ENCODE peak calls at places on chromosomes 7 and 10, in five cellular contexts. One of them, this sample, is unnamed.

GRCh38 chr10:6755891-6756460 is 175.9 kb upstream of the PRKCQ start:
- DNase-seq in left ventricle myocardium inferior: no peak
- DNase-seq in CD8-positive, alpha-beta T cell: no peak
- DNase-seq in adipocyte: peak
- DNase-seq in neuronal stem cell: no peak
- DNase-seq in this sample: peak

GRCh38 chr7:55502988-55503514 is 69.3 kb downstream of the VOPP1 start:
- DNase-seq in left ventricle myocardium inferior: no peak
- DNase-seq in CD8-positive, alpha-beta T cell: no peak
- DNase-seq in adipocyte: no peak
- DNase-seq in neuronal stem cell: no peak
- DNase-seq in this sample: no peak

GRCh38 chr7:105776068-105776790 is 100.2 kb downstream of the ATXN7L1 start:
- DNase-seq in left ventricle myocardium inferior: no peak
- DNase-seq in CD8-positive, alpha-beta T cell: no peak
- DNase-seq in adipocyte: peak
- DNase-seq in neuronal stem cell: no peak
- DNase-seq in this sample: no peak

GRCh38 chr7:130554481-130554880 is 62.6 kb downstream of the MEST start:
- DNase-seq in left ventricle myocardium inferior: no peak
- DNase-seq in CD8-positive, alpha-beta T cell: no peak
- DNase-seq in adipocyte: no peak
- DNase-seq in neuronal stem cell: no peak
- DNase-seq in this sample: no peak

GRCh38 chr7:41942468-41943097 is 239.7 kb upstream of the INHBA start:
- DNase-seq in left ventricle myocardium inferior: no peak
- DNase-seq in CD8-positive, alpha-beta T cell: no peak
- DNase-seq in adipocyte: no peak
- DNase-seq in neuronal stem cell: no peak
- DNase-seq in this sample: no peak

GRCh38 chr10:103473261-103473671 is 5.8 kb downstream of the CALHM3 start:
- DNase-seq in left ventricle myocardium inferior: no peak
- DNase-seq in CD8-positive, alpha-beta T cell: no peak
- DNase-seq in adipocyte: no peak
- DNase-seq in neuronal stem cell: no peak
- DNase-seq in this sample: no peak

GRCh38 chr10:52172581-52172980 is 141.5 kb upstream of the DKK1 start:
- DNase-seq in left ventricle myocardium inferior: no peak
- DNase-seq in CD8-positive, alpha-beta T cell: no peak
- DNase-seq in adipocyte: peak
- DNase-seq in neuronal stem cell: no peak
- DNase-seq in this sample: no peak

GRCh38 chr7:32044739-32045138 is 25.5 kb downstream of the PDE1C start:
- DNase-seq in left ventricle myocardium inferior: no peak
- DNase-seq in CD8-positive, alpha-beta T cell: no peak
- DNase-seq in adipocyte: no peak
- DNase-seq in neuronal stem cell: no peak
- DNase-seq in this sample: no peak

GRCh38 chr10:99912057-99912456 is 97.7 kb downstream of the DNMBP start:
- DNase-seq in left ventricle myocardium inferior: no peak
- DNase-seq in CD8-positive, alpha-beta T cell: no peak
- DNase-seq in adipocyte: no peak
- DNase-seq in neuronal stem cell: no peak
- DNase-seq in this sample: no peak

GRCh38 chr7:120554960-120555571 is 282.1 kb downstream of the KCND2 start:
- DNase-seq in left ventricle myocardium inferior: no peak
- DNase-seq in CD8-positive, alpha-beta T cell: no peak
- DNase-seq in adipocyte: peak
- DNase-seq in neuronal stem cell: peak
- DNase-seq in this sample: peak

GRCh38 chr10:89206402-89207180 is 526 bp downstream of the CH25H start:
- DNase-seq in left ventricle myocardium inferior: peak
- DNase-seq in CD8-positive, alpha-beta T cell: peak
- DNase-seq in adipocyte: peak
- DNase-seq in neuronal stem cell: peak
- DNase-seq in this sample: peak

GRCh38 chr7:75835688-75836285 is 22.2 kb upstream of the CCL24 start:
- DNase-seq in left ventricle myocardium inferior: no peak
- DNase-seq in CD8-positive, alpha-beta T cell: no peak
- DNase-seq in adipocyte: no peak
- DNase-seq in neuronal stem cell: no peak
- DNase-seq in this sample: no peak

GRCh38 chr10:87862644-87863101 is 660 bp downstream of the KLLN start:
- DNase-seq in left ventricle myocardium inferior: no peak
- DNase-seq in CD8-positive, alpha-beta T cell: no peak
- DNase-seq in adipocyte: no peak
- DNase-seq in neuronal stem cell: no peak
- DNase-seq in this sample: peak

GRCh38 chr7:2034291-2035201 is 198.2 kb downstream of the MAD1L1 start:
- DNase-seq in left ventricle myocardium inferior: peak
- DNase-seq in CD8-positive, alpha-beta T cell: no peak
- DNase-seq in adipocyte: no peak
- DNase-seq in neuronal stem cell: no peak
- DNase-seq in this sample: no peak

GRCh38 chr10:26044123-26044749 is 110.2 kb downstream of the MYO3A start:
- DNase-seq in left ventricle myocardium inferior: no peak
- DNase-seq in CD8-positive, alpha-beta T cell: no peak
- DNase-seq in adipocyte: no peak
- DNase-seq in neuronal stem cell: no peak
- DNase-seq in this sample: no peak

GRCh38 chr10:62853710-62854109 is 37.5 kb upstream of the EGR2 start:
- DNase-seq in left ventricle myocardium inferior: no peak
- DNase-seq in CD8-positive, alpha-beta T cell: peak
- DNase-seq in adipocyte: no peak
- DNase-seq in neuronal stem cell: no peak
- DNase-seq in this sample: no peak

GRCh38 chr10:94293344-94293743 is 69.4 kb downstream of the NOC3L start:
- DNase-seq in left ventricle myocardium inferior: peak
- DNase-seq in CD8-positive, alpha-beta T cell: no peak
- DNase-seq in adipocyte: peak
- DNase-seq in neuronal stem cell: no peak
- DNase-seq in this sample: no peak

GRCh38 chr7:129343099-129343700 is 91.0 kb upstream of the STRIP2 start:
- DNase-seq in left ventricle myocardium inferior: no peak
- DNase-seq in CD8-positive, alpha-beta T cell: no peak
- DNase-seq in adipocyte: peak
- DNase-seq in neuronal stem cell: no peak
- DNase-seq in this sample: peak

GRCh38 chr10:117365612-117366011 is 9.6 kb downstream of the PDZD8 start:
- DNase-seq in left ventricle myocardium inferior: no peak
- DNase-seq in CD8-positive, alpha-beta T cell: no peak
- DNase-seq in adipocyte: no peak
- DNase-seq in neuronal stem cell: no peak
- DNase-seq in this sample: no peak

GRCh38 chr7:109996411-109996810 is 1094.5 kb upstream of the LRRN3 start:
- DNase-seq in left ventricle myocardium inferior: no peak
- DNase-seq in CD8-positive, alpha-beta T cell: no peak
- DNase-seq in adipocyte: no peak
- DNase-seq in neuronal stem cell: no peak
- DNase-seq in this sample: no peak

GRCh38 chr10:6347391-6347951 is 144.7 kb downstream of the PFKFB3 start:
- DNase-seq in left ventricle myocardium inferior: no peak
- DNase-seq in CD8-positive, alpha-beta T cell: peak
- DNase-seq in adipocyte: no peak
- DNase-seq in neuronal stem cell: no peak
- DNase-seq in this sample: peak

GRCh38 chr7:4882169-4882741 is 1.3 kb downstream of the RADIL start:
- DNase-seq in left ventricle myocardium inferior: peak
- DNase-seq in CD8-positive, alpha-beta T cell: no peak
- DNase-seq in adipocyte: peak
- DNase-seq in neuronal stem cell: peak
- DNase-seq in this sample: no peak

GRCh38 chr7:17580141-17580540 is 281.7 kb downstream of the AHR start:
- DNase-seq in left ventricle myocardium inferior: no peak
- DNase-seq in CD8-positive, alpha-beta T cell: no peak
- DNase-seq in adipocyte: peak
- DNase-seq in neuronal stem cell: no peak
- DNase-seq in this sample: no peak

GRCh38 chr7:118239014-118239413 is 14.5 kb downstream of the ANKRD7 start:
- DNase-seq in left ventricle myocardium inferior: no peak
- DNase-seq in CD8-positive, alpha-beta T cell: no peak
- DNase-seq in adipocyte: no peak
- DNase-seq in neuronal stem cell: no peak
- DNase-seq in this sample: no peak

GRCh38 chr7:158111556-158111880 is 476.1 kb downstream of the PTPRN2 start:
- DNase-seq in left ventricle myocardium inferior: no peak
- DNase-seq in CD8-positive, alpha-beta T cell: no peak
- DNase-seq in adipocyte: no peak
- DNase-seq in neuronal stem cell: no peak
- DNase-seq in this sample: no peak

GRCh38 chr7:94348142-94348541 is 46.6 kb upstream of the COL1A2 start:
- DNase-seq in left ventricle myocardium inferior: no peak
- DNase-seq in CD8-positive, alpha-beta T cell: no peak
- DNase-seq in adipocyte: peak
- DNase-seq in neuronal stem cell: no peak
- DNase-seq in this sample: no peak
- H3K4me3 ChIP-seq in left ventricle myocardium inferior: no peak
- H3K4me3 ChIP-seq in CD8-positive, alpha-beta T cell: no peak
- H3K4me3 ChIP-seq in adipocyte: peak
- H3K4me3 ChIP-seq in neuronal stem cell: no peak
- H3K4me3 ChIP-seq in this sample: no peak

DNA sequence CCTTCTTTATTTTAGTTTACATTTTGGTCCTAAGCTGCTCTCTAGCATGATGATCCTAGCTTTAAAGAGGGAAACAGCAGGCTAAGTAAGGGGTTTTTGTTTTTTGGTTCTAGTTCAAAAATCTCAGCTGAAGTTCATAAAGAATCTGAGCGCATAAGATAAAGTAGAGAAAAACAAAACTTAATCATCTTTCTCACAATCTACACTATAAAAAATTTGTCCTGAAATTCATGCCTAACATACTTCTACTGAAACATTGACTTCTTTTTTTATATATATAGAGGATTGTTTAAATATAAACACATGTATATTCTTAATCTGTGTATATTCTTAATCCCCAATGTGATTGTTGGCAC is 6.9 kb upstream of the IGF2BP3 start:
- DNase-seq in left ventricle myocardium inferior: no peak
- DNase-seq in CD8-positive, alpha-beta T cell: no peak
- DNase-seq in adipocyte: no peak
- DNase-seq in neuronal stem cell: no peak
- DNase-seq in this sample: no peak
- H3K4me3 ChIP-seq in left ventricle myocardium inferior: no peak
- H3K4me3 ChIP-seq in CD8-positive, alpha-beta T cell: no peak
- H3K4me3 ChIP-seq in adipocyte: no peak
- H3K4me3 ChIP-seq in neuronal stem cell: no peak
- H3K4me3 ChIP-seq in this sample: no peak

DNA sequence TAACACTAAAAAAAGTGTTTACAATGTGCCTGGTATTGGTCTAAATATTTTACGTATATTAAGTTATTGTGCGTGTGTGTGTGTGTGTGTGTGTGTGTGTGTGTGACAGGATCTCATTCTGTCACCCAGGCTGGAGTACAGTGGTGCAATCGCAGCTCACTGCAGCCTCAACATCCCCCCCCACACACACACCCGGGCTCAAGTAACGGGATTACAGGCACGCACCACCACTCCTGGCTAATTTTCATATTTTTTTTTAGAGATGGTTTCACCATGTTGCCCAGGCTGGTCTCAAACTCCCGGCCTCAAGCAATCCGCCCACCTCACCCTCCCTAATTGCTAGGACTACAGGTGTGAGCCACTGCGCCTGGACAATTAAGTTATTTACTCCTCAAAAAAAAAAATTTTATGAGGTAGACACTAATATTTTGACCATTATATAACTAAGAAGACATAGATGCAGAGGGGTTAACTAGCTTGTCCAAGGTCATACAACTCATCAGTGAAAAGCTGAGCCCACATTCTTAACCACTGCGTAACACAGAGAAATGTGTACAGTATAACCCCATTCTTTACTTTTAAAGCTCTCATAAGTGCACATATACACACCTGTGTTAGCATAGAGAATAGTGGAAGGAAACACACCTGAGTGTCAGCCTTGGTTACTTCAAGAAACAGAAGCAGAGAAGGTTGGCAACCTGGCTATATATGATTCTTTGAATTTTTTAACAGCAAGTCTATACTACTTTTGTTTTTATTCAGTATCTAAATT is 35.0 kb downstream of the DNAJC12 start:
- DNase-seq in left ventricle myocardium inferior: no peak
- DNase-seq in CD8-positive, alpha-beta T cell: no peak
- DNase-seq in adipocyte: no peak
- DNase-seq in neuronal stem cell: no peak
- DNase-seq in this sample: no peak
- H3K4me3 ChIP-seq in left ventricle myocardium inferior: no peak
- H3K4me3 ChIP-seq in CD8-positive, alpha-beta T cell: no peak
- H3K4me3 ChIP-seq in adipocyte: no peak
- H3K4me3 ChIP-seq in neuronal stem cell: no peak
- H3K4me3 ChIP-seq in this sample: no peak

GRCh38 chr10:86687750-86688149 is 19.4 kb downstream of the LDB3 start:
- DNase-seq in left ventricle myocardium inferior: no peak
- DNase-seq in CD8-positive, alpha-beta T cell: no peak
- DNase-seq in adipocyte: peak
- DNase-seq in neuronal stem cell: no peak
- DNase-seq in this sample: no peak
- H3K4me3 ChIP-seq in left ventricle myocardium inferior: no peak
- H3K4me3 ChIP-seq in CD8-positive, alpha-beta T cell: no peak
- H3K4me3 ChIP-seq in adipocyte: peak
- H3K4me3 ChIP-seq in neuronal stem cell: no peak
- H3K4me3 ChIP-seq in this sample: no peak

DNA sequence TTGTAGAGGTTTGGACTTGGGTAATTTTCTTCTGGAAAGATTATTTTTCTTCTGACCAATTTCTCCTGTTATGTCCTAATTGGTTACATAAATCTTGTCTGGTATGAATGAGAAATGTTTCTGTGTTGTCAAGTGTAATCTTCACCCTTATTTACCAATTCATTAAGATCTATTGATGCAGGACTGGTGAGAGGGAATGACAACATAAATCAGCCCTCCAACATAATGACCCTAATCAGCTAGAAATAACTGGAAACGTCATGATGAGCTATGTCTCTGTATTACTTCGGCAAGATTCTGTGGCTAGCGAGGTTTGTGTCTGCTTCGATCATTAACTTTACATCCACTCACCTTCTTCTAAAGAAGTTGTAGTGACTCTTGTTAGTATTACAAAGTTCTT is 3.5 kb downstream of the FOXP2 start:
- DNase-seq in left ventricle myocardium inferior: no peak
- DNase-seq in CD8-positive, alpha-beta T cell: no peak
- DNase-seq in adipocyte: no peak
- DNase-seq in neuronal stem cell: no peak
- DNase-seq in this sample: no peak
- H3K4me3 ChIP-seq in left ventricle myocardium inferior: peak
- H3K4me3 ChIP-seq in CD8-positive, alpha-beta T cell: no peak
- H3K4me3 ChIP-seq in adipocyte: no peak
- H3K4me3 ChIP-seq in neuronal stem cell: no peak
- H3K4me3 ChIP-seq in this sample: no peak

GRCh38 chr10:4319870-4320367 is 506.1 kb upstream of the AKR1E2 start:
- DNase-seq in left ventricle myocardium inferior: no peak
- DNase-seq in CD8-positive, alpha-beta T cell: no peak
- DNase-seq in adipocyte: no peak
- DNase-seq in neuronal stem cell: no peak
- DNase-seq in this sample: no peak

GRCh38 chr10:4310153-4310552 is 515.9 kb upstream of the AKR1E2 start:
- DNase-seq in left ventricle myocardium inferior: no peak
- DNase-seq in CD8-positive, alpha-beta T cell: no peak
- DNase-seq in adipocyte: no peak
- DNase-seq in neuronal stem cell: no peak
- DNase-seq in this sample: no peak

GRCh38 chr10:4312046-4312835 is 513.8 kb upstream of the AKR1E2 start:
- DNase-seq in left ventricle myocardium inferior: no peak
- DNase-seq in CD8-positive, alpha-beta T cell: no peak
- DNase-seq in adipocyte: no peak
- DNase-seq in neuronal stem cell: no peak
- DNase-seq in this sample: no peak

GRCh38 chr10:4316166-4316810 is 509.7 kb upstream of the AKR1E2 start:
- DNase-seq in left ventricle myocardium inferior: peak
- DNase-seq in CD8-positive, alpha-beta T cell: no peak
- DNase-seq in adipocyte: peak
- DNase-seq in neuronal stem cell: no peak
- DNase-seq in this sample: no peak

GRCh38 chr10:4315529-4315928 is 510.5 kb upstream of the AKR1E2 start:
- DNase-seq in left ventricle myocardium inferior: no peak
- DNase-seq in CD8-positive, alpha-beta T cell: no peak
- DNase-seq in adipocyte: peak
- DNase-seq in neuronal stem cell: no peak
- DNase-seq in this sample: no peak
- H3K4me3 ChIP-seq in left ventricle myocardium inferior: no peak
- H3K4me3 ChIP-seq in CD8-positive, alpha-beta T cell: no peak
- H3K4me3 ChIP-seq in adipocyte: peak
- H3K4me3 ChIP-seq in neuronal stem cell: no peak
- H3K4me3 ChIP-seq in this sample: no peak

This sample was measured in Jurkat, Clone E6-1.